ENCODE peak calls at places on chromosomes 3 and 15, in ten cellular contexts. J, A, D, E, K, O, Q, G, F and X are unnamed samples.

GRCh38 chr3:78634316-78634715 is 1133.5 kb downstream of the ROBO1 start:
- DNase-seq in J (no peak), A (no peak), D (no peak), E (no peak), K (peak), O (no peak), Q (no peak), G (no peak), F (no peak), X (no peak)

GRCh38 chr3:123431007-123431657 is 17.8 kb downstream of the ADCY5 start:
- DNase-seq in J (no peak), A (no peak), D (no peak), E (no peak), K (no peak), O (no peak), Q (no peak), G (no peak), F (no peak), X (no peak)

GRCh38 chr15:57861039-57861638 is 154.6 kb downstream of the POLR2M start:
- DNase-seq in J (peak), A (no peak), D (no peak), E (no peak), K (peak), O (no peak), Q (peak), G (no peak), F (peak), X (peak)

GRCh38 chr15:64635486-64635815 is 139.9 kb downstream of the RBPMS2 start:
- DNase-seq in J (no peak), A (peak), D (no peak), E (no peak), K (peak), O (no peak), Q (peak), G (no peak), F (no peak), X (peak)

GRCh38 chr3:11835028-11835639 is 11.6 kb downstream of the TAMM41 start:
- DNase-seq in J (no peak), A (peak), D (no peak), E (no peak), K (no peak), O (no peak), Q (peak), G (no peak), F (peak), X (no peak)

GRCh38 chr3:17678116-17678741 is 64.2 kb downstream of the TBC1D5 start:
- DNase-seq in J (peak), A (no peak), D (no peak), E (no peak), K (peak), O (no peak), Q (peak), G (no peak), F (peak), X (peak)

GRCh38 chr3:59540241-59540640 is 490.4 kb upstream of the CFAP20DC start:
- DNase-seq in J (no peak), A (no peak), D (no peak), E (no peak), K (peak), O (no peak), Q (peak), G (peak), F (no peak), X (no peak)

GRCh38 chr3:158847885-158848284 is 46.0 kb downstream of the MFSD1 start:
- DNase-seq in J (no peak), A (no peak), D (no peak), E (no peak), K (no peak), O (no peak), Q (no peak), G (no peak), F (no peak), X (no peak)

GRCh38 chr15:35327789-35328188 is 218.2 kb downstream of the DPH6 start:
- DNase-seq in J (no peak), A (no peak), D (no peak), E (no peak), K (no peak), O (no peak), Q (no peak), G (no peak), F (no peak), X (no peak)

GRCh38 chr3:172311217-172311616 is 137.0 kb downstream of the GHSR start:
- DNase-seq in J (no peak), A (no peak), D (no peak), E (no peak), K (no peak), O (no peak), Q (no peak), G (no peak), F (no peak), X (no peak)

GRCh38 chr3:172388412-172389078 is 59.7 kb downstream of the GHSR start:
- DNase-seq in J (no peak), A (no peak), D (peak), E (no peak), K (no peak), O (no peak), Q (no peak), G (no peak), F (no peak), X (no peak)

GRCh38 chr3:193124861-193125260 is 116.2 kb upstream of the PLAAT1 start:
- DNase-seq in J (no peak), A (no peak), D (no peak), E (no peak), K (no peak), O (no peak), Q (no peak), G (no peak), F (no peak), X (no peak)

GRCh38 chr3:76367281-76367680 is 581.9 kb upstream of the ZNF717 start:
- DNase-seq in J (peak), A (peak), D (no peak), E (no peak), K (peak), O (no peak), Q (no peak), G (no peak), F (no peak), X (peak)

GRCh38 chr15:63610209-63610841 is 13.1 kb downstream of the FBXL22 start:
- DNase-seq in J (peak), A (peak), D (no peak), E (peak), K (peak), O (peak), Q (peak), G (peak), F (peak), X (peak)

GRCh38 chr3:111979689-111980025 is 831 bp downstream of the ABHD10 start:
- DNase-seq in J (no peak), A (no peak), D (no peak), E (no peak), K (no peak), O (no peak), Q (no peak), G (no peak), F (no peak), X (no peak)

GRCh38 chr3:86867990-86868389 is 123.0 kb downstream of the VGLL3 start:
- DNase-seq in J (no peak), A (peak), D (no peak), E (no peak), K (no peak), O (no peak), Q (peak), G (no peak), F (no peak), X (peak)

GRCh38 chr3:167684389-167684993 is 30.7 kb upstream of the WDR49 start:
- DNase-seq in J (peak), A (no peak), D (no peak), E (peak), K (peak), O (no peak), Q (peak), G (no peak), F (peak), X (no peak)

GRCh38 chr3:11195721-11196332 is 41.5 kb downstream of the HRH1 start:
- DNase-seq in J (no peak), A (no peak), D (no peak), E (no peak), K (no peak), O (no peak), Q (peak), G (peak), F (peak), X (no peak)